ENCODE peak calls at places on chromosomes 16 and 17, in four cellular contexts. D is HL-60, Q is osteoblast, W is aorta. L is an unnamed sample.

GRCh38 chr17:32494621-32495346 is 8.0 kb downstream of the CDK5R1 start:
- DNase-seq in D (peak; percentile 61), Q (no peak), W (no peak), L (no peak)

GRCh38 chr17:13222931-13223330 is 205.1 kb upstream of the ELAC2 start:
- DNase-seq in D (no peak), Q (no peak), W (no peak), L (no peak)

GRCh38 chr16:43294-43693 is 10.1 kb downstream of the POLR3K start:
- DNase-seq in D (no peak), Q (no peak), W (no peak), L (no peak)

GRCh38 chr16:84619103-84619460 is 1.2 kb upstream of the COTL1 start:
- DNase-seq in D (no peak), Q (no peak), W (no peak), L (no peak)

GRCh38 chr17:77214743-77215142 is 74.0 kb downstream of the SEC14L1 start:
- DNase-seq in D (no peak), Q (peak; percentile 77), W (no peak), L (peak; percentile 49)

GRCh38 chr17:58337600-58338453 is 9.2 kb upstream of the TSPOAP1 start:
- DNase-seq in D (peak; percentile 94), Q (peak; percentile 98), W (peak; percentile 93), L (peak; percentile 66)

GRCh38 chr17:77287432-77288068 is 146.8 kb downstream of the SEC14L1 start:
- DNase-seq in D (no peak), Q (peak; percentile 97), W (no peak), L (no peak)

GRCh38 chr17:58595194-58595792 is 80.9 kb upstream of the MTMR4 start:
- DNase-seq in D (no peak), Q (no peak), W (no peak), L (no peak)

GRCh38 chr16:89512453-89512852 is 4.2 kb downstream of the SPG7 start:
- DNase-seq in D (no peak), Q (no peak), W (no peak), L (no peak)

GRCh38 chr16:73951541-73951940 is 345.1 kb upstream of the PSMD7 start:
- DNase-seq in D (no peak), Q (peak; percentile 47), W (peak; percentile 40), L (no peak)

GRCh38 chr17:71163121-71163812 is 957.6 kb upstream of the SOX9 start:
- DNase-seq in D (no peak), Q (no peak), W (no peak), L (no peak)

GRCh38 chr17:50837980-50838954 is 2.9 kb downstream of the WFIKKN2 start:
- DNase-seq in D (no peak), Q (peak; percentile 62), W (no peak), L (no peak)

GRCh38 chr17:17413821-17414220 is 63.0 kb upstream of the MED9 start:
- DNase-seq in D (no peak), Q (peak; percentile 72), W (no peak), L (no peak)

GRCh38 chr17:38851434-38851833 is 2.1 kb downstream of the RPL23 start:
- DNase-seq in D (no peak), Q (peak; percentile 76), W (no peak), L (no peak)

GRCh38 chr17:38853292-38854219 is at the start of gene RPL23:
- DNase-seq in D (peak; percentile 98), Q (peak; percentile 92), W (peak; percentile 97), L (peak; percentile 60)

GRCh38 chr17:38850374-38850773 is 3.1 kb downstream of the RPL23 start:
- DNase-seq in D (no peak), Q (no peak), W (no peak), L (no peak)

GRCh38 chr17:38848939-38849563 is 4.5 kb downstream of the RPL23 start:
- DNase-seq in D (no peak), Q (no peak), W (no peak), L (no peak)

GRCh38 chr17:38852771-38853291 is 690 bp downstream of the RPL23 start:
- DNase-seq in D (no peak), Q (peak; percentile 73), W (no peak), L (no peak)
- H3K27ac ChIP-seq in D (peak overlapping the region; percentile 88), Q (peak overlapping the region; percentile 88), W (peak overlapping the region; percentile 48), L (peak overlapping the region; percentile 83)

DNA sequence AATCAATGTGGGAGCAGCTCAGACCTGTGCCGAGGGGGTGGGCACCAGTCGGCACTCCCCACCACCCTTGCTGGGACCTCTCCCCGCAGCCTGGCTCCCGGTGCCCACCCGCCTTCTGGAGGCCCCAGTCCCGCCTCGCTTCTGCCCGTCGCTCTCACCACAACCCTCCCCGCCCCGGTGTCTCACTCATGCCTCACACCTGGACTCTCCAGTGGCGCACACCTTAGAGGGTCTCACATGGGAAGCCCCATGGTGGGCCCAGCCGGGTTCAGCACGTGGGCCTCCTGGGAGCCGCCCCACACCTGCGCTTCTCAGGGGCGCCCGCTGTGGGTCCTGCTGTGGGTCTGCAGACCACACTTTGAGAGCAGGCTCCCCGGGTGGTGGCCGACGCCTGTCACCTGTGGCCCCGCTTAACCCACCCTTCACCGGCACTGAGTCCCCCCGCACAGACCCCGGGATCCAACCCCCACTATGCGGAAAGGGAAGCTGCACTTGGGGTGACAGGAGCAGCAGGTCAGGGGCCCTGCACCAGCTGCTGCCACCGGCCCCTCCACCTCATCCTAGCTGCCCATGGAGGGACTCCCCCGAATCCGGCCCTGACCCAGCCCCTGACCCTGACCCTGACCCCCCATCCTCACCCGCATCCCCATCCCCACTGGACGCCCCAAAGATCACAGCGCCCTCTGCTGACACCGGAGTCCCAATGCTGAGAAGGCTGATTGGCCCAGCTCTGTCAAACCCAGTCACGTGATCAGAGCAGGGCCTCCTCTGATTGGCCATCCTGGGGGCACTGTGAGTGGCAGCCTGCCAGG is 27.4 kb upstream of the SLC38A10 start:
- DNase-seq in D (no peak), Q (peak; percentile 98), W (no peak), L (no peak)
- H3K27ac ChIP-seq in D (no peak overlapping the region), Q (no peak overlapping the region), W (no peak overlapping the region), L (no peak overlapping the region)

GRCh38 chr16:68267612-68268405 is 3.5 kb downstream of the SLC7A6 start:
- DNase-seq in D (no peak), Q (no peak), W (no peak), L (no peak)
- H3K27ac ChIP-seq in D (no peak overlapping the region), Q (no peak overlapping the region), W (no peak overlapping the region), L (no peak overlapping the region)

DNA sequence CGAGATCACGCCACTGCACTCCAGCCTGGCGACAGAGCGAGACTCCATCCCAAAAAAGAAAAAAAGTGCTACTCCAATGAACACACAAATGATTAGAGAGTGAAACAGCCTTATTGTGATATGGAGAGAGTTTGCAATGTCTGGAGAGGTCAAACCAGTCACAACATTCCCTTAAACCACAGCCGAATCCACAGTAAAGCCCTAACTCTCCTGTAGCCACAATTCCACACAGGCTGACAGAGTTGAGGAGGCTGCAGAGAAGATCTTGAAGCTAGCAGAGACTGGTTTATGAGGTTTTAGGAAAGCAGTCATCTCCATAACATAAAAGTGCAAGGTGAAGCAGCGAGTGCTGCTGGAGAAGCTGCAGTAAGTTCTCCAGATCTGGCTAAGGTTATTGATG is 6.7 kb downstream of the RNF213 start:
- DNase-seq in D (no peak), Q (no peak), W (no peak), L (no peak)
- H3K27ac ChIP-seq in D (no peak overlapping the region), Q (no peak overlapping the region), W (no peak overlapping the region), L (no peak overlapping the region)

GRCh38 chr17:2798188-2798587 is 1.9 kb downstream of the RAP1GAP2 start:
- DNase-seq in D (no peak), Q (peak; percentile 3), W (no peak), L (no peak)

GRCh38 chr17:2797632-2798031 is 1.4 kb downstream of the RAP1GAP2 start:
- DNase-seq in D (no peak), Q (peak; percentile 63), W (no peak), L (no peak)

GRCh38 chr17:2797226-2797625 is 988 bp downstream of the RAP1GAP2 start:
- DNase-seq in D (no peak), Q (peak; percentile 65), W (no peak), L (no peak)

GRCh38 chr17:2795412-2796163 is 650 bp upstream of the RAP1GAP2 start:
- DNase-seq in D (no peak), Q (peak; percentile 65), W (no peak), L (no peak)

GRCh38 chr17:2796164-2797140 is at the start of gene RAP1GAP2:
- DNase-seq in D (peak; percentile 86), Q (peak; percentile 54), W (peak; percentile 85), L (no peak)
- H3K27ac ChIP-seq in D (peak within 1 kb of the TSS; percentile 78), Q (no peak within 1 kb of the TSS), W (no peak within 1 kb of the TSS), L (no peak within 1 kb of the TSS)

DNA sequence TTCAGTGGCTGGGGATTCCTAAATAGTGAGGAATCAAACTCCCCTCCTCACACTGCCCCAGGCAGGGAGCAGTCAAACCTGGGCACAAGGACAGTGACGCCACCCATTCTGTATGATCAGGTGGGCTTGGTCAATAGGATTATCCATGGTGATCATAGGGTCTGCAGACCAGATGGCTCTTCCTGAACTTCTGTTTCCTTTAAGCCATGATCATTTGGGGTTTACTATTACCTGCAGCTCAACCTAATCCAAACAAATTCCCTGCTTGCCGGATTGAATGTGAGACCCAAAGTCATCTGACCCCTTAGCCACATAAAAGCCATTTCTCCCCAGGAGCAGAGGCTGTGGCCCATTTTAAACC is 54.3 kb downstream of the PLXDC1 start:
- DNase-seq in D (no peak), Q (peak; percentile 59), W (no peak), L (no peak)
- H3K27ac ChIP-seq in D (peak overlapping the region; percentile 72), Q (no peak overlapping the region), W (no peak overlapping the region), L (no peak overlapping the region)

DNA sequence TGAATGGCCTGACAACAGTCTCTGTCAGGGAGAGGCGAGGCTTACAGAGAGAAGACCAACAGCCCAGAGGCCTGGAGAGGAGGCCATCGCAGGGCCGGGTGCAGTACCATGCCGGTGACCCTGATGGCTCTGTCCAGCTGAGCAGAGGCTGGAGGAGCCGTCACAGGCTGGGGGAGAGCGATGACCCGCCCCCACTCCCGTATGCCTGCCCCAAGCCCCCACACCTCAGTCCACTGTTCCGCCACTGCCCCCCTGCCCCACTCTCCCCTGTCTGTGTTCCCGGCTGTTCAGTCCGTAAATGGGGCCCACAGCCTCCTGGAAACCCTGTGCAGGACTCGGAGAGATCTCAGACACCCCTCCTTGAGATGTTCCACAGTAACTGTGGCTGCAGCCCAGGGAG is 12.8 kb upstream of the FAM83G start:
- DNase-seq in D (no peak), Q (no peak), W (peak; percentile 33), L (no peak)
- H3K27ac ChIP-seq in D (no peak overlapping the region), Q (no peak overlapping the region), W (no peak overlapping the region), L (no peak overlapping the region)

L was measured in substantia nigra.